ENCODE peak calls at places on chromosomes 2 and 18, in four cellular contexts. Q, B, Z and M are unnamed samples. For H3K9me3, the result is how much of the 10 kb centered on the place peaks cover.

GRCh38 chr2:105489168-105489878 is 90.5 kb upstream of the FHL2 start:
- DNase-seq in Q (no peak), B (no peak), Z (no peak), M (no peak)

GRCh38 chr2:155310589-155310988 is 612.1 kb downstream of the KCNJ3 start:
- DNase-seq in Q (no peak), B (no peak), Z (no peak), M (no peak)

GRCh38 chr2:54680397-54681032 is 42.9 kb upstream of the EML6 start:
- DNase-seq in Q (no peak), B (no peak), Z (no peak), M (no peak)

GRCh38 chr2:165952600-165953210 is 871 bp downstream of the TTC21B start:
- DNase-seq in Q (no peak), B (no peak), Z (no peak), M (no peak)

GRCh38 chr18:23053756-23054457 is 81.4 kb upstream of the CABLES1 start:
- DNase-seq in Q (no peak), B (no peak), Z (peak), M (no peak)

GRCh38 chr2:50178050-50178449 is 853.9 kb downstream of the NRXN1 start:
- DNase-seq in Q (no peak), B (no peak), Z (no peak), M (no peak)

GRCh38 chr2:226583715-226584114 is 215.9 kb downstream of the IRS1 start:
- DNase-seq in Q (no peak), B (no peak), Z (no peak), M (no peak)

GRCh38 chr2:151576080-151576479 is 158.2 kb downstream of the NEB start:
- DNase-seq in Q (no peak), B (no peak), Z (no peak), M (no peak)

GRCh38 chr2:134220525-134220924 is 33.3 kb upstream of the MGAT5 start:
- DNase-seq in Q (no peak), B (no peak), Z (no peak), M (no peak)

GRCh38 chr2:18167871-18168270 is 289.4 kb downstream of the KCNS3 start:
- DNase-seq in Q (no peak), B (no peak), Z (no peak), M (no peak)

GRCh38 chr2:141331127-141331526 is 799.7 kb downstream of the LRP1B start:
- DNase-seq in Q (no peak), B (no peak), Z (no peak), M (no peak)

GRCh38 chr2:109185801-109186570 is 57.0 kb downstream of the SH3RF3 start:
- DNase-seq in Q (peak), B (peak), Z (no peak), M (peak)

GRCh38 chr2:40886100-40886499 is 434.2 kb upstream of the SLC8A1 start:
- DNase-seq in Q (no peak), B (no peak), Z (no peak), M (no peak)

GRCh38 chr2:10537522-10538195 is 89.5 kb upstream of the ODC1 start:
- DNase-seq in Q (no peak), B (peak), Z (no peak), M (no peak)

GRCh38 chr18:28735731-28736130 is 558.8 kb upstream of the CDH2 start:
- DNase-seq in Q (no peak), B (no peak), Z (no peak), M (no peak)

GRCh38 chr2:127408004-127408806 is 10.0 kb upstream of the PROC start:
- DNase-seq in Q (peak), B (peak), Z (peak), M (peak)

GRCh38 chr2:152456262-152456661 is 121.3 kb downstream of the FMNL2 start:
- DNase-seq in Q (no peak), B (no peak), Z (no peak), M (no peak)

GRCh38 chr2:207101984-207102383 is 63.8 kb downstream of the KLF7 start:
- DNase-seq in Q (no peak), B (no peak), Z (no peak), M (no peak)

GRCh38 chr2:24986397-24986796 is 14.6 kb upstream of the DNAJC27 start:
- DNase-seq in Q (no peak), B (peak), Z (no peak), M (no peak)

GRCh38 chr2:54470241-54470938 is 14.3 kb downstream of the SPTBN1 start:
- DNase-seq in Q (no peak), B (no peak), Z (no peak), M (no peak)

GRCh38 chr2:111967018-111967417 is 68.6 kb downstream of the MERTK start:
- DNase-seq in Q (no peak), B (no peak), Z (no peak), M (no peak)

GRCh38 chr2:18588049-18588448 is 1.3 kb downstream of the NT5C1B start:
- DNase-seq in Q (no peak), B (no peak), Z (no peak), M (no peak)

GRCh38 chr2:689877-690510 is 12.8 kb upstream of the TMEM18 start:
- DNase-seq in Q (no peak), B (no peak), Z (no peak), M (no peak)

GRCh38 chr2:10493075-10493635 is 45.0 kb upstream of the ODC1 start:
- DNase-seq in Q (no peak), B (no peak), Z (no peak), M (no peak)

GRCh38 chr2:118177318-118177717 is 89.0 kb downstream of the INSIG2 start:
- DNase-seq in Q (no peak), B (no peak), Z (no peak), M (no peak)

GRCh38 chr2:78766459-78766858 is 259.0 kb upstream of the REG3G start:
- DNase-seq in Q (no peak), B (no peak), Z (no peak), M (no peak)

GRCh38 chr2:32627441-32627900 is 379 bp upstream of the TTC27 start:
- DNase-seq in Q (peak), B (peak), Z (peak), M (peak)

GRCh38 chr2:23588106-23588505 is 203.1 kb downstream of the KLHL29 start:
- DNase-seq in Q (no peak), B (peak), Z (no peak), M (no peak)

GRCh38 chr2:137947714-137948336 is 16.4 kb upstream of the HNMT start:
- DNase-seq in Q (peak), B (peak), Z (peak), M (peak)

GRCh38 chr18:55034742-55035141 is 75.5 kb upstream of the CCDC68 start:
- DNase-seq in Q (no peak), B (no peak), Z (no peak), M (no peak)

GRCh38 chr2:176338395-176338794 is 69.2 kb downstream of the MTX2 start:
- DNase-seq in Q (no peak), B (no peak), Z (no peak), M (no peak)

GRCh38 chr2:33215299-33215698 is 261.1 kb upstream of the RASGRP3 start:
- DNase-seq in Q (no peak), B (peak), Z (no peak), M (peak)

GRCh38 chr18:67519582-67519981 is 3.1 kb upstream of the DSEL start:
- DNase-seq in Q (no peak), B (no peak), Z (no peak), M (no peak)

GRCh38 chr2:11065833-11066232 is 89.4 kb upstream of the SLC66A3 start:
- DNase-seq in Q (peak), B (no peak), Z (no peak), M (no peak)

GRCh38 chr2:5111581-5111980 is 580.6 kb upstream of the SOX11 start:
- DNase-seq in Q (no peak), B (no peak), Z (no peak), M (no peak)

GRCh38 chr2:955829-956731 is 5.4 kb downstream of the SNTG2 start:
- DNase-seq in Q (no peak), B (no peak), Z (no peak), M (no peak)

GRCh38 chr2:152242787-152243472 is 67.4 kb upstream of the STAM2 start:
- DNase-seq in Q (no peak), B (no peak), Z (no peak), M (no peak)

GRCh38 chr2:82043867-82044266 is 1739.3 kb upstream of the LRRTM1 start:
- DNase-seq in Q (no peak), B (no peak), Z (no peak), M (no peak)
- H3K9me3 ChIP-seq in Q (under half), B (under half), Z (under half), M (under half)

GRCh38 chr2:27050281-27050995 is 1.0 kb upstream of the AGBL5 start:
- DNase-seq in Q (peak), B (peak), Z (peak), M (peak)
- TF ChIP-seq EP300 in Q (no peak), B (no peak), Z (no peak), M (no peak)

GRCh38 chr2:61634512-61634911 is 96.4 kb upstream of the XPO1 start:
- DNase-seq in Q (no peak), B (no peak), Z (no peak), M (no peak)
- H3K9me3 ChIP-seq in Q (under half), B (under half), Z (under half), M (under half)

GRCh38 chr2:85713836-85714235 is 19.7 kb downstream of the GNLY start:
- DNase-seq in Q (no peak), B (no peak), Z (no peak), M (no peak)
- TF ChIP-seq EP300 in Q (no peak), B (no peak), Z (no peak), M (no peak)